ENCODE peak calls at places on chromosome 17, in four cellular contexts. H is GM12878, T is HL-60, E is K562. M is an unnamed sample.

GRCh38 chr17:27296427-27296979 is 2.6 kb downstream of the WSB1 start:
- DNase-seq in H (no peak), T (no peak), E (no peak), M (no peak)

GRCh38 chr17:28402224-28402630 is 3.8 kb downstream of the SLC46A1 start:
- DNase-seq in H (no peak), T (no peak), E (no peak), M (no peak)

GRCh38 chr17:31390748-31391495 is 553 bp upstream of the RAB11FIP4 start:
- DNase-seq in H (no peak), T (no peak), E (no peak), M (no peak)

GRCh38 chr17:40122466-40122943 is 734 bp downstream of the MSL1 start:
- DNase-seq in H (no peak), T (no peak), E (peak), M (peak)

GRCh38 chr17:59916446-59916845 is 23.5 kb downstream of the RPS6KB1 start:
- DNase-seq in H (no peak), T (no peak), E (no peak), M (no peak)

GRCh38 chr17:35243459-35244204 is 760 bp downstream of the SLFN5 start:
- DNase-seq in H (no peak), T (no peak), E (no peak), M (no peak)

GRCh38 chr17:48262982-48263586 is 155.5 kb downstream of the SNX11 start:
- DNase-seq in H (no peak), T (no peak), E (peak), M (no peak)

GRCh38 chr17:28145348-28145747 is 102.9 kb downstream of the NLK start:
- DNase-seq in H (no peak), T (no peak), E (no peak), M (no peak)

GRCh38 chr17:41620583-41621434 is 3.6 kb downstream of the KRT17 start:
- DNase-seq in H (no peak), T (no peak), E (no peak), M (no peak)

GRCh38 chr17:40070895-40071719 is 8.3 kb downstream of the THRA start:
- DNase-seq in H (no peak), T (no peak), E (no peak), M (no peak)

GRCh38 chr17:13596241-13596941 is 5.3 kb downstream of the HS3ST3A1 start:
- DNase-seq in H (no peak), T (no peak), E (peak), M (no peak)

GRCh38 chr17:33113281-33114010 is 121.8 kb downstream of the SPACA3 start:
- DNase-seq in H (no peak), T (no peak), E (no peak), M (no peak)

GRCh38 chr17:76130473-76130872 is 10.6 kb downstream of the FOXJ1 start:
- DNase-seq in H (no peak), T (no peak), E (no peak), M (no peak)

GRCh38 chr17:43591750-43592562 is 45.8 kb upstream of the ETV4 start:
- DNase-seq in H (no peak), T (no peak), E (no peak), M (no peak)

GRCh38 chr17:44655983-44656700 is at the start of gene MEIOC:
- DNase-seq in H (no peak), T (peak), E (no peak), M (peak)

GRCh38 chr17:8828517-8828875 is 29.3 kb upstream of the MFSD6L start:
- DNase-seq in H (no peak), T (no peak), E (no peak), M (no peak)

GRCh38 chr17:8826808-8827435 is 27.8 kb upstream of the MFSD6L start:
- DNase-seq in H (no peak), T (no peak), E (no peak), M (no peak)

GRCh38 chr17:8830141-8830540 is 31.0 kb upstream of the MFSD6L start:
- DNase-seq in H (no peak), T (no peak), E (no peak), M (no peak)

GRCh38 chr17:8831234-8831849 is 32.2 kb upstream of the MFSD6L start:
- DNase-seq in H (no peak), T (no peak), E (no peak), M (no peak)

GRCh38 chr17:8829036-8829941 is 30.1 kb upstream of the MFSD6L start:
- DNase-seq in H (no peak), T (no peak), E (no peak), M (no peak)
- TF ChIP-seq SPI1 in H (no peak), T (no peak), E (no peak), M (no peak)

GRCh38 chr17:7477392-7478275 is 1.8 kb downstream of the ZBTB4 start:
- DNase-seq in H (no peak), T (no peak), E (peak), M (no peak)
- TF ChIP-seq POLR2AphosphoS5 in H (no peak), T (no peak), E (no peak), M (no peak)

DNA sequence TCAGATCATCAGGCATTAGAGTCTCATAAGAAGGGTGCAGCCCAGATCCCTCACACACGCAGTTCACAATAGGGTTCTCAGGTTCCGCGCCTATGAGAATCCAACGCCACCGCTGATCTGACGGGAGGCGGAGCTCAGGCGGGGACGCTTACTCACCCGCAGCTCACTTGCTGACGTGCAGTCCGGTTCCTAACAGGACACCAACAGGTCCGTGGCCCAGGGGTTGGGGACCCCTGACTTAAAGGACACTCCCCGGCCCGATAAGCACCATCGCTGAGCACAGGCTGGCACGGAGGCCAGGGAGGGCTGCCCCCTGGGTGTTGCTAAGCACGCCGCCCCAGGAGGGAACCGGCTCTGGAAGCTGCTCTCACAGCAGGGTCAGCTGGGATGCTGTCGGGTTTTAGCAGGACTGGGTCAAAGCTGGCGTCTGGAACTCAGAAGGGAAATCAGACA is 30.1 kb upstream of the BAHCC1 start:
- DNase-seq in H (no peak), T (no peak), E (peak), M (no peak)
- TF ChIP-seq SPI1 in H (no peak), T (no peak), E (no peak), M (no peak)

GRCh38 chr17:68170246-68170645 is 77.6 kb upstream of the AMZ2 start:
- DNase-seq in H (no peak), T (no peak), E (no peak), M (no peak)

GRCh38 chr17:68175416-68175815 is 72.4 kb upstream of the AMZ2 start:
- DNase-seq in H (no peak), T (no peak), E (no peak), M (no peak)

GRCh38 chr17:68175905-68176304 is 71.9 kb upstream of the AMZ2 start:
- DNase-seq in H (no peak), T (no peak), E (no peak), M (no peak)

GRCh38 chr17:68169840-68170239 is 78.0 kb upstream of the AMZ2 start:
- DNase-seq in H (no peak), T (no peak), E (no peak), M (no peak)

DNA sequence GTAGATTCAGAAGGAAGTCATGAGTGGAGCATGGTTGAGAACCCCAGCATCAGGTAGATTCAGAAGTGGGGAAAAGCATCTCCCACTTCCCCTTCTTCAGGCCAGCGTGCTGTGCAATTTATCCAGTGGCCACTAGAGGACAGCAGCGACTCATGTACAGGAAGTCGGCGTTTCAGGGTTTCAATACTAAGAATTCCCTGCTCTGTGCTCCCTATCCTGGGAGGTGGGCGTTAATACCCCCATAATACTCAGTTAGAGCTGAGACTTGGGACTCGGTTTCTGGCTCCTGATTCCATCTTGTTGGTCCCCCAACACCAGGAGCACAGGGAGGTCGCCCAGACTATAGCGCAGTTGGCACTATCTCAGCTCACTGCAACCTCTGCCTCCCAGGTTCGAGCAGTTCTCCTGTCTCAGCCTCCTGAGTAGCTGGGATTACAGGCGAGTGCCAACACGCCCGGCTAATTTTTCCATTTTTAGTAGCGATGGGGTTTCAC is 75.3 kb upstream of the AMZ2 start:
- DNase-seq in H (no peak), T (peak), E (peak), M (no peak)
- TF ChIP-seq POLR2AphosphoS5 in H (no peak), T (no peak), E (no peak), M (no peak)

DNA sequence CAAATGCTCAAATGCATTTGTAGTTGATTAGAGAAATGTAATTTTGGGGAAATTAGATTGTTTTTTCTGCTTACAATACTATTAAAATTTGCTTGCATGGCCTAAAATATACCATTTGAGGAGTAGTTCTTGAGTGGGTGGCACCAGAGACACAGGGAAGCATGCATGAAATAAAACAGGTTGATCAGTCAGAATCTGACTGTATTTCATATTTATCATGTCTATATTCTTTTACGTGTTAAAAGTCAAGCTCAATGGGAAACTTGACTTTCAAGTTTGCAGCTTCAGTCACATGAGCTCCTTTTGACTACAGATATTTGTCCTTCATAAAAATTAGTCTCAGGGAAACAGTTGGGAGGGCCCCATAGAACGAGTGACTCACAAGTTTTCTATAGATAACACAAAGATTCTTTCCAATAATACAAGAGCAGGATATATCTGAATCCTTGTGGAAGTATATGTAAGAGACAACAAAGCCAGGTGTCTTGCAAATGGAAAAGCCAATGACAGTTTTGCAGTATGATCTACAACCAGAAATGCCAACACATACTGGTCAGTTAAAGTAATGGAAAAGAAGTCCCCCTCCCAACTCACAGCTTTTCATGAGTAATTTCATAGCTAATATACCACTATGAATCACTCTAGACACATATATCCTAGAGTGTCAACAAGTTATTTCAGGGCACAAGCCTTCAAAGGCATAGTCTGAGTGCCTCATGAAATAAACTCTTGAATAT is 42.2 kb upstream of the CORO6 start:
- DNase-seq in H (no peak), T (no peak), E (peak), M (no peak)
- TF ChIP-seq SPI1 in H (no peak), T (no peak), E (no peak), M (no peak)

DNA sequence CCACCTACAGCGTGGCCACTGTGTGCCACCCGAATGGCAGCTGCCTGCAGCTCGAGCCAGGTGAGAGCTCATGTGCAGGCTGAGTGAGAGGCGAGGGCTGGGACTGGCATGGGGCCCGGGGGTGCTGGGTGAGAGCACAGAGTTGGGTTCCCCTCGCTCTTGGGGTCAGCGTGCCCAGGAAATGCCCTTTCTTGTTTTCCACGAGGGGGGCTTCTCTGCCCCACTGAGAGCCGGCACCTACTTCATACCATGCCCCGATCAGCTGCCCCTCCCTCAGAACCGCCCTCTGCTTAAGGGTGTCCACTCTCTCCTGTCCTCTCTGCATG is 10.1 kb downstream of the ACE start:
- DNase-seq in H (no peak), T (no peak), E (no peak), M (no peak)
- TF ChIP-seq POLR2AphosphoS5 in H (no peak), T (no peak), E (no peak), M (no peak)

GRCh38 chr17:15289285-15290185 is 24.4 kb upstream of the PMP22 start:
- DNase-seq in H (no peak), T (no peak), E (no peak), M (no peak)

GRCh38 chr17:15293558-15293957 is 28.4 kb upstream of the PMP22 start:
- DNase-seq in H (no peak), T (no peak), E (no peak), M (no peak)

GRCh38 chr17:15290605-15291004 is 25.5 kb upstream of the PMP22 start:
- DNase-seq in H (no peak), T (no peak), E (no peak), M (no peak)

GRCh38 chr17:15290186-15290536 is 25.0 kb upstream of the PMP22 start:
- DNase-seq in H (no peak), T (no peak), E (no peak), M (no peak)

GRCh38 chr17:15291674-15292361 is 26.7 kb upstream of the PMP22 start:
- DNase-seq in H (no peak), T (no peak), E (no peak), M (no peak)
- TF ChIP-seq SPI1 in H (no peak), T (no peak), E (no peak), M (no peak)